ENCODE peak calls at places on chromosomes 3 and 15, in five cellular contexts. I is cardiac muscle cell; J is NCI-H1092 treated with DMSO at 0.1 percent for 48 hours; Q is GM04503; F is stimulated activated CD8-positive, alpha-beta memory T cell treated with anti-CD3 and anti-CD28 coated beads, Interleukin-15, amount 100 ng/mL, for 24 hours. G is an unnamed sample.

GRCh38 chr3:49914906-49915305 is 11.2 kb upstream of the MST1R start:
- DNase-seq in F (no peak), J (no peak), Q (no peak), I (no peak), G (no peak)

GRCh38 chr3:177109688-177110087 is 87.6 kb downstream of the TBL1XR1 start:
- DNase-seq in F (no peak), Q (no peak), I (no peak), J (no peak), G (peak)

GRCh38 chr3:184808021-184808420 is 3.9 kb upstream of the VPS8 start:
- DNase-seq in I (peak), J (no peak), F (no peak), Q (no peak), G (no peak)

GRCh38 chr3:62686486-62686885 is 188.7 kb downstream of the CADPS start:
- DNase-seq in I (no peak), J (no peak), Q (no peak), F (no peak), G (no peak)

GRCh38 chr15:58212909-58213526 is 74.8 kb downstream of the AQP9 start:
- DNase-seq in J (peak), Q (no peak), I (peak), F (no peak), G (peak)

GRCh38 chr15:72797834-72798233 is 14.3 kb upstream of the ADPGK start:
- DNase-seq in F (no peak), I (no peak), J (no peak), Q (no peak), G (no peak)

GRCh38 chr3:126781889-126782491 is 78.0 kb downstream of the CHCHD6 start:
- DNase-seq in F (no peak), Q (peak), J (no peak), I (peak), G (no peak)

GRCh38 chr3:350978-351377 is 154.4 kb downstream of the CHL1 start:
- DNase-seq in I (no peak), F (no peak), J (no peak), Q (no peak), G (no peak)

GRCh38 chr3:175335229-175335628 is 476.1 kb downstream of the NAALADL2 start:
- DNase-seq in J (no peak), F (no peak), Q (peak), I (no peak), G (no peak)

GRCh38 chr3:124860599-124860998 is 26.6 kb downstream of the ITGB5 start:
- DNase-seq in J (no peak), Q (peak), F (no peak), I (no peak), G (peak)

GRCh38 chr3:127691974-127692373 is 19.2 kb downstream of the ABTB1 start:
- DNase-seq in I (no peak), Q (no peak), J (no peak), F (no peak), G (no peak)

GRCh38 chr15:84749111-84749991 is 959 bp downstream of the ZNF592 start:
- DNase-seq in Q (no peak), I (peak), F (no peak), J (peak), G (peak)

GRCh38 chr3:71269896-71270295 is 313.6 kb downstream of the FOXP1 start:
- DNase-seq in Q (no peak), J (no peak), F (no peak), I (no peak), G (no peak)

GRCh38 chr15:58628206-58629057 is 121.1 kb downstream of the ADAM10 start:
- DNase-seq in Q (peak), I (no peak), J (no peak), F (no peak), G (no peak)

GRCh38 chr15:73923488-73924164 is 2.6 kb upstream of the LOXL1 start:
- DNase-seq in Q (no peak), I (no peak), J (no peak), F (no peak), G (no peak)

GRCh38 chr15:27250223-27250622 is 279.2 kb downstream of the GABRG3 start:
- DNase-seq in F (no peak), Q (no peak), J (peak), I (no peak), G (peak)

GRCh38 chr15:70101459-70102113 is 3.9 kb upstream of the TLE3 start:
- DNase-seq in Q (peak), J (peak), F (no peak), I (peak), G (peak)

GRCh38 chr3:79329154-79329553 is 438.6 kb downstream of the ROBO1 start:
- DNase-seq in I (no peak), Q (peak), F (no peak), J (no peak), G (no peak)

GRCh38 chr3:68139897-68140296 is 485.5 kb upstream of the SUCLG2 start:
- DNase-seq in Q (no peak), F (no peak), I (no peak), J (no peak), G (no peak)

GRCh38 chr3:127458698-127459097 is 131.8 kb downstream of the TPRA1 start:
- DNase-seq in I (peak), F (no peak), J (no peak), Q (no peak), G (no peak)

GRCh38 chr3:53709856-53710674 is 136.2 kb downstream of the CHDH start:
- DNase-seq in J (peak), F (peak), Q (no peak), I (peak), G (peak)

GRCh38 chr15:89803941-89804800 is 10.5 kb downstream of the ANPEP start:
- DNase-seq in Q (no peak), J (no peak), I (no peak), F (no peak), G (no peak)

GRCh38 chr3:8491750-8492149 is 9.9 kb upstream of the LMCD1 start:
- DNase-seq in Q (no peak), F (no peak), I (no peak), J (no peak), G (no peak)

GRCh38 chr15:52653451-52653964 is 25.7 kb downstream of the ATOSA start:
- DNase-seq in I (peak), J (no peak), F (no peak), Q (peak), G (peak)

GRCh38 chr3:146241523-146242240 is 9.2 kb downstream of the PLSCR4 start:
- DNase-seq in J (no peak), Q (no peak), I (no peak), F (no peak), G (no peak)

GRCh38 chr3:53377794-53378193 is 30.5 kb upstream of the DCP1A start:
- DNase-seq in I (no peak), J (no peak), Q (no peak), F (no peak), G (peak)

GRCh38 chr3:152491922-152492321 is 223.2 kb downstream of the MBNL1 start:
- DNase-seq in J (no peak), Q (no peak), I (no peak), F (no peak), G (no peak)

GRCh38 chr3:36904641-36905040 is 40.2 kb downstream of the TRANK1 start:
- DNase-seq in Q (no peak), I (peak), J (no peak), F (no peak), G (peak)

GRCh38 chr15:66789029-66790025 is 87.3 kb downstream of the SMAD6 start:
- DNase-seq in I (peak), J (no peak), Q (no peak), F (no peak), G (peak)

GRCh38 chr15:77831989-77832388 is 199.3 kb upstream of the LINGO1 start:
- DNase-seq in J (no peak), Q (no peak), F (no peak), I (no peak), G (no peak)

GRCh38 chr15:25701716-25702465 is 161.2 kb downstream of the ATP10A start:
- DNase-seq in F (no peak), Q (no peak), J (no peak), I (no peak), G (no peak)

GRCh38 chr3:172106989-172107388 is 67.6 kb downstream of the FNDC3B start:
- DNase-seq in Q (no peak), F (peak), J (no peak), I (peak), G (no peak)

GRCh38 chr15:71807691-71808091 is 2.7 kb upstream of the NR2E3 start:
- DNase-seq in I (no peak), F (no peak), Q (peak), J (no peak), G (no peak)

GRCh38 chr3:168863561-168863960 is 767.8 kb upstream of the GOLIM4 start:
- DNase-seq in F (no peak), J (no peak), I (no peak), Q (no peak), G (no peak)

GRCh38 chr3:159839561-159840379 is 148.9 kb upstream of the IL12A start:
- DNase-seq in F (no peak), J (peak), I (peak), Q (no peak), G (no peak)

GRCh38 chr15:72285927-72286516 is 13.7 kb upstream of the PARP6 start:
- DNase-seq in I (peak), F (no peak), J (peak), Q (no peak), G (peak)

GRCh38 chr15:57769266-57769665 is 62.8 kb downstream of the POLR2M start:
- DNase-seq in F (no peak), Q (peak), J (no peak), I (no peak), G (no peak)

GRCh38 chr3:190617185-190617584 is 103.3 kb downstream of the IL1RAP start:
- DNase-seq in F (no peak), Q (no peak), I (no peak), J (no peak), G (peak)